ENCODE peak calls at places on chromosomes 7 and 10, in six cellular contexts. S is lower lobe of right lung, A is fibroblast of lung, J is cardiac muscle cell, Y is left ventricle myocardium inferior, N is right cardiac atrium. T is an unnamed sample.

GRCh38 chr7:36390199-36391090 is 783 bp downstream of the ANLN start:
- DNase-seq in S (peak; percentile 81), J (peak; percentile 87), N (peak; percentile 81), A (peak; percentile 86), Y (peak; percentile 33), T (peak; percentile 62)

GRCh38 chr7:77426521-77427051 is 10.4 kb upstream of the GSAP start:
- DNase-seq in N (no peak), A (peak; percentile 50), J (peak; percentile 49), Y (no peak), S (no peak), T (no peak)

GRCh38 chr7:111172573-111172972 is 81.6 kb downstream of the LRRN3 start:
- DNase-seq in J (no peak), Y (no peak), N (no peak), S (no peak), A (peak; percentile 25), T (no peak)

GRCh38 chr10:69668722-69669121 is 38.7 kb downstream of the FAM241B start:
- DNase-seq in N (no peak), S (no peak), J (no peak), A (no peak), Y (no peak), T (no peak)

GRCh38 chr7:76246804-76247389 is 45.2 kb downstream of the SRRM3 start:
- DNase-seq in S (no peak), N (no peak), Y (no peak), A (no peak), J (no peak), T (no peak)

GRCh38 chr7:3152714-3153113 is 109.0 kb upstream of the CARD11 start:
- DNase-seq in Y (no peak), N (no peak), A (no peak), S (no peak), J (no peak), T (no peak)

GRCh38 chr7:46230298-46231295 is 309.5 kb upstream of the IGFBP3 start:
- DNase-seq in J (no peak), N (no peak), Y (no peak), S (no peak), A (no peak), T (no peak)

GRCh38 chr7:102107474-102108104 is 179.1 kb upstream of the SH2B2 start:
- DNase-seq in J (no peak), Y (no peak), S (no peak), N (no peak), A (no peak), T (no peak)

GRCh38 chr10:100504101-100504500 is 15.6 kb downstream of the SEC31B start:
- DNase-seq in J (peak; percentile 46), Y (no peak), A (no peak), S (no peak), N (no peak), T (no peak)

GRCh38 chr10:37390901-37391300 is 265.5 kb downstream of the ANKRD30A start:
- DNase-seq in J (no peak), S (no peak), Y (no peak), A (no peak), N (no peak), T (no peak)

GRCh38 chr7:67462781-67463191 is 466.2 kb downstream of the TYW1 start:
- DNase-seq in N (peak; percentile 50), S (peak; percentile 49), A (no peak), J (peak; percentile 73), Y (no peak), T (no peak)

GRCh38 chr7:129886184-129886817 is 66.5 kb downstream of the UBE2H start:
- DNase-seq in Y (no peak), N (no peak), S (no peak), J (no peak), A (no peak), T (no peak)
- H3K4me3 ChIP-seq in Y (no peak overlapping the region), N (no peak overlapping the region), S (no peak overlapping the region), J (no peak overlapping the region), A (no peak overlapping the region), T (no peak overlapping the region)

GRCh38 chr7:47568056-47568455 is 13.9 kb downstream of the TNS3 start:
- DNase-seq in J (no peak), N (no peak), S (no peak), Y (no peak), A (no peak), T (no peak)
- H3K4me1 ChIP-seq in J (peaks cover 8% of the 10 kb centered on the region), N (peaks cover 15% of the 10 kb centered on the region), S (peaks cover 59% of the 10 kb centered on the region), Y (peaks cover 41% of the 10 kb centered on the region), A (peaks cover 24% of the 10 kb centered on the region), T (peaks cover 22% of the 10 kb centered on the region)

DNA sequence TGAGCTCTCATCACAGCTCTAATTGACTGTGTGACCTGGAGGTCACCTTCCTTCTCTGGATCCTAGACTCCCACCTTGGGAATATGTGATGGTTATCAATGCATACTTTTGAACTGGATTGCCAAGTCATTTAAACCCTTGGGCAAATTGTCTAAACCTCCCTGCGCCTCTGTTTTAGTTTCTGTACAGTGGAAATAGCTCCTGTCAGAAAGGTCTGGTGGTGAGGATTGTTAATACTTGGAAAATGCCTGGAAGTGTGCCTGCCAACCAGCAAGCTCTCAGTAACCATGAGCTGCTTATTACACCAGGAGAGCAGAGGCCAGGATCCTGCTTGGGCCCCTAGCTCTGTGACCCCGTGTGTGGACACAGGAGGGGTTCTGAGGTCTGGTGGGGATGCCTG is 108.7 kb upstream of the PPIF start:
- DNase-seq in S (no peak), N (peak; percentile 29), A (peak; percentile 29), Y (no peak), J (no peak), T (no peak)
- H3K27ac ChIP-seq in S (peak overlapping the region; percentile 73), N (peak overlapping the region; percentile 0), A (no peak overlapping the region), Y (peak overlapping the region; percentile 97), J (peak overlapping the region; percentile 85), T (peak overlapping the region; percentile 3)

GRCh38 chr10:110265573-110266193 is 39.0 kb downstream of the SMNDC1 start:
- DNase-seq in Y (no peak), S (no peak), J (no peak), N (no peak), A (no peak), T (no peak)

GRCh38 chr10:110269641-110270318 is 34.9 kb downstream of the SMNDC1 start:
- DNase-seq in N (no peak), J (peak; percentile 42), Y (no peak), S (no peak), A (peak; percentile 53), T (no peak)

GRCh38 chr10:110268442-110268841 is 36.3 kb downstream of the SMNDC1 start:
- DNase-seq in A (no peak), J (peak; percentile 29), N (peak; percentile 56), S (no peak), Y (peak; percentile 42), T (no peak)

GRCh38 chr10:110267246-110267645 is 37.5 kb downstream of the SMNDC1 start:
- DNase-seq in S (no peak), N (no peak), J (no peak), A (no peak), Y (no peak), T (no peak)

GRCh38 chr10:110268931-110269640 is 35.6 kb downstream of the SMNDC1 start:
- DNase-seq in Y (no peak), N (no peak), S (no peak), A (no peak), J (no peak), T (no peak)
- H3K4me3 ChIP-seq in Y (peak overlapping the region; percentile 55), N (peak overlapping the region; percentile 40), S (peak overlapping the region; percentile 34), A (peak overlapping the region; percentile 28), J (no peak overlapping the region), T (peak overlapping the region; percentile 59)

DNA sequence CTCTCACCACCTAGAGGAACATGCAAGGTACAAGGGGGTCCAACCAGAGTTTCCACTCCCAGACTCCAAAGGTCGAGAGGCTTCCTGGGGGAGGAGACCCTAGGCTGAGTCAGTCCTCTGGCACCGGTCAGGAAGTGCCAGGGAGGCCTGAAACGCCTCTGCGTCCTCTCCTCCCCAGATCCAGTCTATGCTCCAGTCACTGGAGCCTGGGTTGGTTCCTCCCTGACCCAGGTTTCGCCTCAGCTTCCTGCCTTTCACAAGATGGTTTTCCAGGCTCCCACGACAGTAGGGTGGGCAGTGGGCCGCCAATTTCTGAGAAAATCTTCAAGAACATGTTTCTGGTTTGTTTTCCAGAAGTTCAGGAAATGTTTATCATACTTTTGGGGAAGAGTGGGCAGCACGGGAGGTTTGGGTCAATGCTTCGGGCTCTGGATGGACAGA is 30.0 kb downstream of the DUSP5 start:
- DNase-seq in J (no peak), N (peak; percentile 29), A (no peak), S (no peak), Y (no peak), T (no peak)
- H3K4me1 ChIP-seq in J (no peaks in the 10 kb centered on the region), N (no peaks in the 10 kb centered on the region), A (peaks cover 33% of the 10 kb centered on the region), S (peaks cover 17% of the 10 kb centered on the region), Y (peaks cover 8% of the 10 kb centered on the region), T (peaks cover 4% of the 10 kb centered on the region)

GRCh38 chr7:24732646-24733413 is 24.4 kb downstream of the GSDME start:
- DNase-seq in S (no peak), N (no peak), Y (no peak), A (peak; percentile 66), J (no peak), T (no peak)
- H3K27ac ChIP-seq in S (no peak overlapping the region), N (no peak overlapping the region), Y (no peak overlapping the region), A (peak overlapping the region; percentile 54), J (no peak overlapping the region), T (no peak overlapping the region)